ENCODE peak calls at places on chromosomes 11 and 22, in ten cellular contexts. S, E, Q, G, V, J, P, M, D and O are unnamed samples.

GRCh38 chr22:37929390-37929789 is 23.3 kb downstream of the MICALL1 start:
- DNase-seq in E (no peak), P (no peak), J (no peak), S (no peak), M (no peak), G (peak), Q (no peak), V (no peak), D (no peak), O (no peak)

GRCh38 chr11:86941871-86942208 is 13.4 kb downstream of the FZD4 start:
- DNase-seq in V (no peak), S (no peak), J (no peak), G (no peak), E (no peak), D (no peak), Q (no peak), P (peak), M (no peak), O (peak)

GRCh38 chr11:3047637-3048036 is 9.6 kb downstream of the CARS1 start:
- DNase-seq in V (no peak), D (no peak), Q (no peak), J (no peak), G (no peak), S (no peak), E (no peak), P (no peak), M (no peak), O (no peak)

GRCh38 chr22:31068970-31069369 is 12.1 kb upstream of the SMTN start:
- DNase-seq in D (no peak), G (no peak), M (no peak), V (no peak), P (no peak), S (no peak), Q (no peak), J (no peak), E (no peak), O (no peak)

GRCh38 chr11:103582351-103582909 is 454.0 kb upstream of the DDI1 start:
- DNase-seq in E (peak), Q (no peak), P (no peak), J (no peak), G (no peak), S (no peak), D (no peak), V (peak), M (no peak), O (no peak)

GRCh38 chr11:122033193-122033592 is 82.8 kb downstream of the BLID start:
- DNase-seq in E (no peak), S (no peak), V (no peak), D (no peak), M (no peak), G (no peak), Q (no peak), J (no peak), P (no peak), O (no peak)

GRCh38 chr11:131808466-131808865 is 438.1 kb downstream of the NTM start:
- DNase-seq in J (no peak), D (no peak), Q (no peak), M (no peak), S (no peak), V (no peak), P (no peak), G (no peak), E (no peak), O (no peak)

GRCh38 chr22:42202669-42203068 is 67.8 kb downstream of the TCF20 start:
- DNase-seq in P (no peak), M (no peak), S (no peak), D (no peak), J (no peak), G (no peak), V (peak), Q (peak), E (no peak), O (no peak)

GRCh38 chr11:87840786-87841185 is 334.5 kb downstream of the RAB38 start:
- DNase-seq in J (no peak), D (no peak), G (no peak), P (no peak), S (no peak), V (peak), E (no peak), Q (no peak), M (no peak), O (no peak)

GRCh38 chr22:44994399-44995281 is 15.2 kb downstream of the PHF21B start:
- DNase-seq in S (no peak), D (no peak), E (peak), G (no peak), J (no peak), Q (no peak), M (no peak), V (no peak), P (no peak), O (no peak)

GRCh38 chr11:70067591-70068341 is 10.4 kb upstream of the ANO1 start:
- DNase-seq in Q (no peak), G (no peak), J (no peak), M (no peak), E (no peak), D (no peak), V (no peak), P (no peak), S (no peak), O (peak)

GRCh38 chr22:44540756-44541670 is 43.0 kb upstream of the RTL6 start:
- DNase-seq in G (no peak), S (no peak), Q (no peak), P (peak), V (no peak), M (no peak), J (no peak), D (no peak), E (no peak), O (no peak)

GRCh38 chr11:133065847-133066485 is 466.3 kb downstream of the OPCML start:
- DNase-seq in J (no peak), M (no peak), V (no peak), D (no peak), G (no peak), P (no peak), Q (no peak), S (no peak), E (no peak), O (no peak)

GRCh38 chr11:68950268-68950667 is 30.5 kb downstream of the MRGPRD start:
- DNase-seq in J (no peak), M (no peak), V (peak), D (no peak), E (no peak), S (no peak), Q (no peak), P (peak), G (no peak), O (no peak)

GRCh38 chr11:72641900-72642814 is 32.1 kb downstream of the PDE2A start:
- DNase-seq in V (no peak), E (no peak), M (no peak), J (peak), P (peak), G (peak), D (no peak), Q (no peak), S (peak), O (peak)

GRCh38 chr11:70191495-70192140 is 11.5 kb upstream of the FADD start:
- DNase-seq in E (peak), D (no peak), G (peak), S (no peak), P (peak), M (no peak), J (no peak), Q (peak), V (peak), O (peak)

GRCh38 chr11:114088836-114089235 is 29.3 kb downstream of the ZBTB16 start:
- DNase-seq in S (no peak), V (no peak), G (no peak), P (no peak), D (no peak), M (no peak), J (peak), Q (no peak), E (no peak), O (no peak)

GRCh38 chr11:119856681-119857485 is 127.9 kb upstream of the NECTIN1 start:
- DNase-seq in M (no peak), V (no peak), P (no peak), E (no peak), G (no peak), Q (no peak), J (no peak), S (no peak), D (no peak), O (no peak)

GRCh38 chr11:108122166-108122628 is 830 bp downstream of the ACAT1 start:
- DNase-seq in D (no peak), M (peak), S (peak), E (peak), P (peak), Q (no peak), V (peak), J (no peak), G (peak), O (peak)

GRCh38 chr22:37544955-37545702 is 15.2 kb upstream of the CDC42EP1 start:
- DNase-seq in V (peak), D (no peak), E (no peak), S (no peak), M (no peak), G (peak), Q (no peak), J (no peak), P (peak), O (peak)

GRCh38 chr11:60422609-60423008 is 6.8 kb upstream of the MS4A5 start:
- DNase-seq in V (no peak), D (no peak), G (no peak), P (no peak), M (no peak), E (no peak), J (no peak), Q (no peak), S (no peak), O (no peak)

GRCh38 chr22:49023161-49023878 is 804.4 kb downstream of the BRD1 start:
- DNase-seq in P (no peak), E (no peak), Q (no peak), G (no peak), S (no peak), M (no peak), V (no peak), D (no peak), J (no peak), O (no peak)

GRCh38 chr22:35424761-35425160 is 24.8 kb downstream of the MCM5 start:
- DNase-seq in Q (no peak), D (no peak), M (no peak), G (no peak), S (no peak), E (no peak), P (no peak), J (no peak), V (no peak), O (no peak)

GRCh38 chr11:131300304-131300703 is 70.1 kb upstream of the NTM start:
- DNase-seq in P (no peak), G (no peak), Q (no peak), S (no peak), J (no peak), M (no peak), V (no peak), E (no peak), D (no peak), O (no peak)

GRCh38 chr22:32731372-32731771 is 70.1 kb upstream of the TIMP3 start:
- DNase-seq in D (no peak), E (no peak), P (no peak), M (no peak), G (no peak), J (no peak), S (no peak), Q (no peak), V (no peak), O (no peak)

GRCh38 chr22:26781591-26781990 is 124.2 kb downstream of the MIAT start:
- DNase-seq in Q (no peak), V (no peak), S (no peak), M (no peak), J (no peak), P (no peak), D (no peak), G (no peak), E (no peak), O (no peak)

GRCh38 chr11:9748361-9748970 is 84.6 kb downstream of the SWAP70 start:
- DNase-seq in P (peak), G (peak), S (peak), Q (peak), D (peak), E (peak), J (peak), M (peak), V (peak), O (peak)

GRCh38 chr11:108592591-108593213 is 866 bp downstream of the EXPH5 start:
- DNase-seq in G (peak), M (no peak), Q (no peak), S (peak), P (peak), D (no peak), J (peak), E (peak), V (no peak), O (peak)

GRCh38 chr11:44904261-44905080 is 46.2 kb downstream of the TP53I11 start:
- DNase-seq in E (no peak), M (no peak), Q (no peak), P (no peak), V (no peak), D (no peak), G (no peak), S (no peak), J (no peak), O (no peak)

GRCh38 chr11:65386307-65387081 is at the start of gene FRMD8:
- DNase-seq in S (peak), M (peak), V (peak), G (peak), E (peak), Q (peak), D (peak), J (peak), P (peak), O (peak)

GRCh38 chr22:45552017-45552411 is 49.3 kb downstream of the FBLN1 start:
- DNase-seq in V (no peak), Q (no peak), D (no peak), M (no peak), G (no peak), S (no peak), J (no peak), P (no peak), E (no peak), O (no peak)

GRCh38 chr11:122714484-122714883 is 59.0 kb downstream of the UBASH3B start:
- DNase-seq in Q (no peak), M (no peak), D (no peak), S (no peak), E (no peak), G (peak), V (no peak), P (no peak), J (no peak), O (no peak)

GRCh38 chr22:22598144-22598543 is 39.1 kb upstream of the PRAME start:
- DNase-seq in E (no peak), P (no peak), Q (no peak), J (no peak), S (no peak), V (no peak), M (no peak), D (no peak), G (no peak), O (no peak)

GRCh38 chr11:112364962-112365481 is 104.4 kb upstream of the PLET1 start:
- DNase-seq in S (no peak), E (no peak), J (no peak), M (no peak), G (no peak), V (peak), D (no peak), Q (no peak), P (peak), O (no peak)

GRCh38 chr11:69066122-69067112 is 17.7 kb downstream of the TPCN2 start:
- DNase-seq in E (no peak), G (no peak), P (no peak), M (no peak), Q (no peak), D (no peak), S (no peak), J (no peak), V (no peak), O (no peak)

GRCh38 chr11:126190792-126191191 is 20.7 kb downstream of the RPUSD4 start:
- DNase-seq in S (no peak), E (no peak), D (no peak), Q (no peak), P (no peak), J (no peak), G (no peak), M (no peak), V (no peak), O (peak)